ENCODE peak calls at places on chromosomes 2 and 18, in four cellular contexts. E is DND-41, U is HL-60, Q is endothelial cell of umbilical vein. V is an unnamed sample.

GRCh38 chr18:59516356-59517155 is 157.5 kb upstream of the LMAN1 start:
- DNase-seq in U (no peak), Q (peak), E (no peak), V (peak)

GRCh38 chr2:134360750-134361487 is 107.0 kb downstream of the MGAT5 start:
- DNase-seq in Q (no peak), E (no peak), U (no peak), V (no peak)

GRCh38 chr2:239302083-239302807 is 98.6 kb downstream of the HDAC4 start:
- DNase-seq in U (no peak), Q (no peak), E (no peak), V (no peak)

GRCh38 chr18:12098389-12098788 is 4.7 kb downstream of the ANKRD62 start:
- DNase-seq in Q (no peak), E (no peak), U (no peak), V (no peak)

GRCh38 chr18:22045221-22045918 is 124.0 kb upstream of the GATA6 start:
- DNase-seq in E (no peak), Q (no peak), U (no peak), V (no peak)

GRCh38 chr2:217329023-217329431 is 469.2 kb upstream of the TNP1 start:
- DNase-seq in Q (no peak), U (no peak), E (no peak), V (no peak)

GRCh38 chr18:31512203-31512764 is 14.3 kb downstream of the DSG2 start:
- DNase-seq in U (no peak), Q (no peak), E (no peak), V (peak)

GRCh38 chr2:23705771-23706612 is 220.9 kb downstream of the ATAD2B start:
- DNase-seq in Q (no peak), E (no peak), U (no peak), V (no peak)

GRCh38 chr2:109295070-109295780 is 166.2 kb downstream of the SH3RF3 start:
- DNase-seq in Q (no peak), U (peak), E (peak), V (no peak)

GRCh38 chr2:18623782-18624181 is 34.4 kb upstream of the NT5C1B start:
- DNase-seq in Q (no peak), U (no peak), E (no peak), V (peak)

GRCh38 chr2:170365686-170366085 is 187.7 kb downstream of the MYO3B start:
- DNase-seq in Q (no peak), E (no peak), U (no peak), V (no peak)

GRCh38 chr2:37283207-37283606 is 41.4 kb downstream of the PRKD3 start:
- DNase-seq in U (no peak), Q (peak), E (no peak), V (peak)

GRCh38 chr2:119678021-119678656 is 862 bp upstream of the TMEM177 start:
- DNase-seq in U (no peak), E (no peak), Q (no peak), V (no peak)

DNA sequence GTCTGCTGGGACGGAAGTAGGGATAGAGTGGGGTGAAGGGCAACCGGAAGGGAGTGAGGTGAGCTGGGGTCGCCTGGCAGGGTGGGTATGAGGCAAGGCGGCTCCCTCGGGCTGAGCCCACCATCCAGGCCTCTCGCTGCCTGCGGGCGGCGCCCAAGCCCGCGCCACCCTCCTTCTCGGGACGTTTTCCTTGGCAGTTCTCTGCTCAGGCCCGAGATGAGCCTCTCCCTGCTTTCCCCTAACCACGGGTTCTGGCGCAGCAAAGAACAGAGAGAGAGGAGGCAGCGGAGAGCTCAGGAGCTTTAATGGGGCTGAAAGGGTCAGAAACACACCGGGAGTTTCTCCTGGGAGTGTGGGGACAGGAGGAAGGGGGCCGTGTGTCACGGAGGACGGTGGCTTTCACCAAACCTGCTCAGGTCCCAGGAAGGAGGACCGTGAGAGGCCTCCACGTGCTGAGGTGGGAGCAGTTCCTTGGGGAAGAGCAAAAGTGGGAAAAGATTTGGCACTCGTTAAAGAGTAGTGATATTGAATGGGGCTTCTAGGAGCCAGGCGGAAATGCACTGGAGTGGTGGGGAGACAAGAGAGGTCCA is 4.1 kb downstream of the FEV start:
- DNase-seq in Q (no peak), E (no peak), U (no peak), V (no peak)
- TF ChIP-seq CTCF in Q (peak), E (no peak), U (no peak), V (peak)

DNA sequence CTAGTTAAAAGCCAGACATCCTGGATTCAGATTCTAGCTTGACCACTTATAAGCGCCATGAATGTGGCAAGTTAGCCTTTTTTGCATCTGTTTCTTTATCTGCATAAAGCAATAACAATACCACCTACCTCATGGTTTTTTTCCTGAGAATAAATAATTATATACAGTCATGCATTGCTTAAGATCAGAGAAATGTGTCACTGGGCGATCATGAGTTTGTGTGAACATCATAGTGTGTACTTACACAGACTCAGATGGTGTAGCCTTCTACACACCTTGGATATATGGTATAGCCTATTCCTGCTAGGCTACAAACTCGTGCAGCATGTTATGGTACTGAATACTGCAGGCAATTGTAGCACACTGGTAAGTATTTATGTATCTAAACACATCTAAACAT is 84.7 kb upstream of the PELI1 start:
- DNase-seq in Q (no peak), U (no peak), E (no peak), V (no peak)
- H3K27ac ChIP-seq in Q (no peak), U (no peak), E (no peak), V (no peak)

GRCh38 chr2:189146553-189146952 is 33.0 kb downstream of the COL5A2 start:
- DNase-seq in Q (no peak), E (no peak), U (no peak), V (no peak)

GRCh38 chr2:189144700-189145211 is 34.8 kb downstream of the COL5A2 start:
- DNase-seq in Q (no peak), U (no peak), E (no peak), V (no peak)

GRCh38 chr2:189147361-189147760 is 32.2 kb downstream of the COL5A2 start:
- DNase-seq in E (no peak), U (no peak), Q (no peak), V (no peak)

GRCh38 chr2:189142893-189143759 is 36.4 kb downstream of the COL5A2 start:
- DNase-seq in U (peak), E (peak), Q (peak), V (no peak)

DNA sequence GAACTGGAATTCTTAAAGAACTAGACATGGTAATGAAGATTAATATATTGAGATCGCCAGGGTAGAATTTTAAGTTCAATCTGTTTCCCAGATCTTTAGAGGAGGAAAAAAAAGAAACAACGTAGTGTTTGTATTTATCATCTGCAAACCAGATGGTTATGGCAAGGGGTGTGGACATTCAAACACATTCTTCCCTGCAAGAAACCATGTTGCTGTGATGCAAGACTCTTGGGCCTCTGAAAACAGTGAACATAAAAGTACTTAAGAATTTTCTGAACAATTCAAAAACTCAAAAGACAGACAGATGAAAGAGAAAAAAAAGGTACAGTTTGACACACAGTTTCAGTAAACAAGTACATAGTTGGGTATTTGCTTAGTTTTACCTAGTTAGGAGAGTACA is 35.6 kb downstream of the COL5A2 start:
- DNase-seq in Q (no peak), U (no peak), E (no peak), V (no peak)
- H3K4me3 ChIP-seq in Q (no peak), U (no peak), E (no peak), V (no peak)

DNA sequence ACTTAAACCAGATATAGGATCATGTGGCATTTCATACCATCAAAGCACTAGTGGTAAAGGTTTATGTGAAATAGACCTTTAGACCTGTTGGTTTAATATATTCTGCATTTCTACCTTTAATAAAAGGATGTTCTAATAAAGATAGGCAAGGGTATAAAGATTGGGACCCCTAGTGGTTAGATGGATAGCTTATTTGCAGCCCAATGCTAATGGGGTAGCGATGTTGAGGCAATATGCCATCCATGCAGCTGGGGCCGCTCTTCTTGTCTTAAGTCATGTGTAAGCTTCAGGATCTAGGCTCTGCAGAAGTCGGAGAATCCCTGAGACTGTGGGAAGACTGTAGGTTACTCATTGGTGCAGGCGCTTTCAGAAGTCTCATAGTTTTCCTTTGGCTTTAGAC is 114.9 kb downstream of the ICOS start:
- DNase-seq in Q (peak), E (no peak), U (no peak), V (no peak)
- TF ChIP-seq CTCF in Q (peak), E (peak), U (peak), V (peak)

GRCh38 chr2:46318579-46319460 is 21.6 kb downstream of the EPAS1 start:
- DNase-seq in Q (no peak), U (no peak), E (no peak), V (no peak)
- H3K27ac ChIP-seq in Q (no peak), U (no peak), E (no peak), V (no peak)

GRCh38 chr2:203743441-203743932 is 37.0 kb downstream of the CD28 start:
- DNase-seq in U (no peak), E (no peak), Q (peak), V (no peak)
- H3K4me3 ChIP-seq in U (no peak), E (no peak), Q (no peak), V (no peak)

DNA sequence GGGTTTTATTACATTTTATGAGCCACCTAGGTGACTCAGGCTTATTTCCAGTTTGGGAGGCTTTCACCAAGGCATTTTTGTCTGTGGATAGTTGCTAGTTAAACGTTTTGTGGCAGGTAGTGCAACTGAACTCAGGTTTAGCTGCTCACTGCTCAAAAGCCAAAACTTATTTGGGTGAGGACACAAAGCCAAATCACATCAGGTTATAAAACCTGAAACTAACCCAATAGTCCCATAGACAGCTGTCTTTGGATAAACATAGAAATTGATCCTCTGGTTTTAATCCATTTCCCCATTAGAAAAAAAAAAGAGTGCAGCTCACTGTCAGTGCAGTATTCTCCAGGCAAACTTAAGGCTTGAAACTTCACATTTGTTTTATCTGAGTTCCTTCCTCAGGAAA is 362.6 kb upstream of the TFPI start:
- DNase-seq in Q (no peak), E (no peak), U (no peak), V (no peak)
- TF ChIP-seq CTCF in Q (no peak), E (no peak), U (no peak), V (no peak)

GRCh38 chr2:205702576-205702975 is 20.3 kb downstream of the NRP2 start:
- DNase-seq in Q (peak), E (no peak), U (no peak), V (no peak)

GRCh38 chr2:205703471-205703870 is 21.2 kb downstream of the NRP2 start:
- DNase-seq in U (no peak), Q (no peak), E (no peak), V (no peak)

GRCh38 chr2:205706769-205707375 is 24.6 kb downstream of the NRP2 start:
- DNase-seq in Q (peak), E (no peak), U (peak), V (peak)

GRCh38 chr2:205705511-205706397 is 23.5 kb downstream of the NRP2 start:
- DNase-seq in Q (no peak), U (no peak), E (no peak), V (no peak)

GRCh38 chr2:205704101-205704741 is 21.9 kb downstream of the NRP2 start:
- DNase-seq in E (no peak), U (no peak), Q (peak), V (no peak)
- H3K27ac ChIP-seq in E (no peak), U (no peak), Q (peak), V (no peak)

GRCh38 chr2:11749646-11750349 is 3.4 kb downstream of the LPIN1 start:
- DNase-seq in U (no peak), E (no peak), Q (no peak), V (no peak)
- H3K4me3 ChIP-seq in U (no peak), E (no peak), Q (no peak), V (no peak)

GRCh38 chr2:54100772-54101171 is 14.6 kb upstream of the ACYP2 start:
- DNase-seq in Q (no peak), E (no peak), U (no peak), V (no peak)

GRCh38 chr2:54106631-54107454 is 8.6 kb upstream of the ACYP2 start:
- DNase-seq in Q (peak), E (peak), U (peak), V (peak)

GRCh38 chr2:54099834-54100595 is 15.4 kb upstream of the ACYP2 start:
- DNase-seq in U (no peak), E (no peak), Q (no peak), V (no peak)

GRCh38 chr2:54107455-54107764 is 8.0 kb upstream of the ACYP2 start:
- DNase-seq in E (no peak), U (no peak), Q (no peak), V (no peak)

GRCh38 chr2:54103454-54104314 is 11.7 kb upstream of the ACYP2 start:
- DNase-seq in U (no peak), E (peak), Q (peak), V (peak)
- TF ChIP-seq CTCF in U (no peak), E (no peak), Q (peak), V (peak)